ENCODE peak calls at places on chromosomes 7 and 10, in nine cellular contexts. Y is OCI-LY7; M is cardiac muscle cell; W is neural crest cell; E is CD8-positive, alpha-beta T cell; D is heart left ventricle; I is natural killer cell; P is spleen; T is Calu3. Z is an unnamed sample.

GRCh38 chr10:20855398-20856038 is 41.6 kb downstream of the NEBL start:
- DNase-seq in P (no peak), Y (peak; percentile 21), W (no peak), D (no peak), T (no peak), M (peak; percentile 65), I (no peak), E (no peak), Z (no peak)

GRCh38 chr7:82430518-82431465 is 12.8 kb downstream of the CACNA2D1 start:
- DNase-seq in T (no peak), I (no peak), Y (no peak), M (peak; percentile 52), E (no peak), D (no peak), W (no peak), P (no peak), Z (no peak)

GRCh38 chr7:108358553-108358952 is 97.7 kb downstream of the NRCAM start:
- DNase-seq in Y (no peak), T (peak; percentile 19), E (no peak), P (no peak), W (no peak), D (no peak), I (no peak), M (peak; percentile 81), Z (no peak)

GRCh38 chr7:133984023-133984422 is 143.1 kb upstream of the LRGUK start:
- DNase-seq in P (no peak), E (no peak), D (no peak), T (no peak), M (peak; percentile 28), Y (no peak), I (no peak), W (peak; percentile 1), Z (no peak)

GRCh38 chr7:117937049-117937448 is 63.8 kb upstream of the CTTNBP2 start:
- DNase-seq in W (no peak), M (no peak), P (no peak), D (no peak), T (no peak), Y (no peak), E (no peak), I (no peak), Z (no peak)

GRCh38 chr10:84838851-84839250 is 510.5 kb downstream of the CCSER2 start:
- DNase-seq in M (no peak), Y (no peak), D (no peak), T (no peak), I (no peak), P (no peak), E (no peak), W (no peak), Z (no peak)

GRCh38 chr7:1170741-1171501 is 10.9 kb upstream of the ZFAND2A start:
- DNase-seq in W (no peak), M (no peak), E (no peak), P (no peak), T (no peak), I (no peak), Y (no peak), D (no peak), Z (no peak)

GRCh38 chr10:14736043-14736442 is 38.7 kb downstream of the FAM107B start:
- DNase-seq in P (no peak), Y (peak; percentile 67), I (no peak), M (no peak), T (no peak), D (no peak), E (no peak), W (no peak), Z (no peak)

GRCh38 chr7:137747359-137748031 is 99.3 kb downstream of the DGKI start:
- DNase-seq in Y (no peak), M (no peak), D (no peak), T (no peak), P (no peak), E (no peak), I (no peak), W (no peak), Z (no peak)

GRCh38 chr7:28458732-28459131 is 46.4 kb downstream of the CREB5 start:
- DNase-seq in P (no peak), Y (no peak), D (no peak), M (no peak), E (no peak), W (no peak), I (no peak), T (no peak), Z (no peak)
- TF ChIP-seq CTCF in P (no peak), Y (no peak), D (no peak), M (no peak), E (no peak), W (no peak), I (no peak), T (no peak), Z (no peak)

GRCh38 chr10:114427124-114427852 is 23.0 kb upstream of the AFAP1L2 start:
- DNase-seq in P (no peak), W (no peak), E (no peak), I (no peak), D (no peak), M (peak; percentile 27), Y (no peak), T (no peak), Z (no peak)
- TF ChIP-seq CTCF in P (no peak), W (no peak), E (no peak), I (no peak), D (peak; percentile 16), M (no peak), Y (no peak), T (no peak), Z (no peak)

GRCh38 chr7:127710635-127711034 is 58.6 kb downstream of the SND1 start:
- DNase-seq in I (no peak), W (no peak), T (no peak), Y (no peak), E (no peak), D (no peak), P (no peak), M (no peak), Z (no peak)

GRCh38 chr7:127708201-127708600 is 56.2 kb downstream of the SND1 start:
- DNase-seq in Y (no peak), I (no peak), T (no peak), E (no peak), M (no peak), P (no peak), D (no peak), W (no peak), Z (no peak)

GRCh38 chr7:127711872-127712271 is 59.9 kb downstream of the SND1 start:
- DNase-seq in T (no peak), D (no peak), E (no peak), P (no peak), Y (no peak), W (no peak), M (no peak), I (no peak), Z (no peak)

GRCh38 chr7:127706766-127707165 is 54.8 kb downstream of the SND1 start:
- DNase-seq in E (no peak), M (no peak), P (no peak), T (no peak), W (no peak), I (no peak), Y (no peak), D (no peak), Z (no peak)

DNA sequence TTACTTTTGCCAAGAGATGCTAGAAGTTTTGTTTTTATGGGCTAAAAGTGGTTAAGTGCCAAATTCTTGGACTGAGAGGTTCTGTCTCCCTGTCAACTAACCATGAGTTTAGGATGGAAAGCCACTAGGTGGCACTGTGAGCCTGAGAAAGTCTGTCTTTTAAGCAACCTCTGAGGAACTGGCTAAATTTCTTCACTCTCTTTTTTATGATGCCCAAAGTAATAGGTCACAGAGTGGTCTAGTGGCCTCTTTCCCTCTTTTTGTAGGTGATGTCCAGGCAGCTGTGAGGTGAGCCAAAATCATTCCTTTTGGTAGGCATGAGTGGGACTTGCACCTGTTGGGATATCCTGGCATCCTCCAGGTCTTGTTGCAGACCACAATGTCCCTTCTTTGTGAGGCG is 56.8 kb downstream of the SND1 start:
- DNase-seq in W (peak; percentile 79), T (peak; percentile 73), P (no peak), M (peak; percentile 90), I (peak; percentile 57), E (peak; percentile 55), D (peak; percentile 57), Y (peak; percentile 80), Z (peak; percentile 61)
- TF ChIP-seq CTCF in W (peak; percentile 86), T (peak; percentile 76), P (peak; percentile 82), M (peak; percentile 66), I (peak; percentile 84), E (peak; percentile 60), D (peak; percentile 82), Y (peak; percentile 89), Z (peak; percentile 81)

GRCh38 chr7:99314504-99314903 is 11.2 kb upstream of the ARPC1A start:
- DNase-seq in I (no peak), P (no peak), W (no peak), M (no peak), Y (no peak), E (no peak), D (no peak), T (no peak), Z (no peak)

GRCh38 chr7:99311702-99312101 is 14.0 kb upstream of the ARPC1A start:
- DNase-seq in M (no peak), I (no peak), P (no peak), W (no peak), T (no peak), Y (no peak), D (no peak), E (no peak), Z (no peak)

GRCh38 chr7:99312316-99313203 is 13.1 kb upstream of the ARPC1A start:
- DNase-seq in P (peak; percentile 80), T (peak; percentile 72), I (peak; percentile 65), D (peak; percentile 46), E (peak; percentile 63), Y (peak; percentile 70), M (peak; percentile 75), W (peak; percentile 74), Z (peak; percentile 66)

GRCh38 chr7:99310004-99310403 is 15.7 kb upstream of the ARPC1A start:
- DNase-seq in W (no peak), I (no peak), Y (no peak), T (no peak), M (no peak), D (no peak), P (peak; percentile 41), E (no peak), Z (no peak)

GRCh38 chr7:99313204-99313573 is 12.5 kb upstream of the ARPC1A start:
- DNase-seq in E (no peak), I (no peak), M (no peak), P (no peak), Y (no peak), T (no peak), D (no peak), W (no peak), Z (no peak)
- TF ChIP-seq CTCF in E (no peak), I (peak; percentile 11), M (no peak), P (peak; percentile 19), Y (peak; percentile 52), T (no peak), D (no peak), W (peak; percentile 36), Z (no peak)